ENCODE peak calls at places on chromosomes 13 and 19, in four cellular contexts. Q is RPMI8226, F is kidney epithelial cell, C is stromal cell of bone marrow. V is an unnamed sample.

GRCh38 chr13:98201178-98201577 is 24.1 kb upstream of the RNF113B start:
- DNase-seq in Q (no peak), F (no peak), C (no peak), V (no peak)

GRCh38 chr13:27035892-27036235 is 135.7 kb downstream of the USP12 start:
- DNase-seq in Q (no peak), F (no peak), C (no peak), V (no peak)

GRCh38 chr19:44846455-44847143 is 502 bp downstream of the NECTIN2 start:
- DNase-seq in Q (no peak), F (no peak), C (no peak), V (no peak)

GRCh38 chr19:17296976-17297375 is 6.2 kb downstream of the ABHD8 start:
- DNase-seq in Q (no peak), F (no peak), C (no peak), V (no peak)

GRCh38 chr19:7575426-7576040 is 20.1 kb upstream of the CAMSAP3 start:
- DNase-seq in Q (peak; percentile 72), F (no peak), C (peak; percentile 2), V (no peak)

GRCh38 chr19:38980583-38981374 is 5.2 kb upstream of the FBXO17 start:
- DNase-seq in Q (no peak), F (no peak), C (no peak), V (no peak)

GRCh38 chr13:75963318-75963717 is 327.2 kb downstream of the LMO7 start:
- DNase-seq in Q (no peak), F (no peak), C (no peak), V (no peak)

GRCh38 chr19:48608798-48609263 is 2.3 kb downstream of the SPACA4 start:
- DNase-seq in Q (peak; percentile 87), F (no peak), C (no peak), V (peak; percentile 34)

GRCh38 chr13:101514695-101515275 is 62.3 kb downstream of the ITGBL1 start:
- DNase-seq in Q (peak; percentile 27), F (peak; percentile 32), C (no peak), V (no peak)

GRCh38 chr19:13156968-13157882 is 7.0 kb downstream of the IER2 start:
- DNase-seq in Q (peak; percentile 2), F (no peak), C (no peak), V (no peak)

V was measured in T follicular helper cell.